ENCODE peak calls at places on chromosomes 1 and 21, in five cellular contexts. T is caudate nucleus, J is tibial nerve, W is cardiac muscle cell, B is heart left ventricle. L is an unnamed sample.

GRCh38 chr21:45894891-45895777 is 86.4 kb upstream of the COL6A1 start:
- DNase-seq in T (no peak), B (peak), W (no peak), J (no peak), L (no peak)

GRCh38 chr1:8962812-8963669 is 17.4 kb downstream of the CA6 start:
- DNase-seq in W (peak), J (peak), B (no peak), T (no peak), L (no peak)

GRCh38 chr1:66778266-66778665 is 22.8 kb downstream of the INSL5 start:
- DNase-seq in B (no peak), J (no peak), W (no peak), T (no peak), L (no peak)

GRCh38 chr1:66342707-66343106 is 191.2 kb upstream of the SGIP1 start:
- DNase-seq in B (no peak), W (no peak), J (no peak), T (no peak), L (no peak)

GRCh38 chr1:20107767-20108166 is 11.6 kb downstream of the PLA2G2D start:
- DNase-seq in W (no peak), J (no peak), B (no peak), T (no peak), L (no peak)

GRCh38 chr1:17475729-17476128 is 36.3 kb upstream of the RCC2 start:
- DNase-seq in B (peak), T (no peak), J (no peak), W (peak), L (no peak)

GRCh38 chr1:45306319-45306718 is 20.4 kb upstream of the HPDL start:
- DNase-seq in T (no peak), B (no peak), J (no peak), W (peak), L (no peak)

GRCh38 chr1:154791292-154792278 is 78.5 kb downstream of the KCNN3 start:
- DNase-seq in J (no peak), T (no peak), W (peak), B (no peak), L (no peak)

GRCh38 chr21:42411197-42411869 is 7.6 kb downstream of the UBASH3A start:
- DNase-seq in J (no peak), T (no peak), B (no peak), W (no peak), L (no peak)

GRCh38 chr1:225670356-225670755 is 17.4 kb upstream of the ENAH start:
- DNase-seq in W (no peak), J (no peak), B (no peak), T (no peak), L (no peak)

GRCh38 chr1:31703431-31704260 is at the start of gene COL16A1:
- DNase-seq in J (peak), W (peak), B (peak), T (no peak), L (peak)

GRCh38 chr1:31699341-31699891 is 4.4 kb downstream of the COL16A1 start:
- DNase-seq in W (no peak), T (no peak), J (no peak), B (peak), L (no peak)

GRCh38 chr1:31700468-31701136 is 3.2 kb downstream of the COL16A1 start:
- DNase-seq in W (no peak), B (no peak), T (no peak), J (no peak), L (no peak)

GRCh38 chr1:31702836-31703404 is 897 bp downstream of the COL16A1 start:
- DNase-seq in W (no peak), T (no peak), B (no peak), J (no peak), L (no peak)

DNA sequence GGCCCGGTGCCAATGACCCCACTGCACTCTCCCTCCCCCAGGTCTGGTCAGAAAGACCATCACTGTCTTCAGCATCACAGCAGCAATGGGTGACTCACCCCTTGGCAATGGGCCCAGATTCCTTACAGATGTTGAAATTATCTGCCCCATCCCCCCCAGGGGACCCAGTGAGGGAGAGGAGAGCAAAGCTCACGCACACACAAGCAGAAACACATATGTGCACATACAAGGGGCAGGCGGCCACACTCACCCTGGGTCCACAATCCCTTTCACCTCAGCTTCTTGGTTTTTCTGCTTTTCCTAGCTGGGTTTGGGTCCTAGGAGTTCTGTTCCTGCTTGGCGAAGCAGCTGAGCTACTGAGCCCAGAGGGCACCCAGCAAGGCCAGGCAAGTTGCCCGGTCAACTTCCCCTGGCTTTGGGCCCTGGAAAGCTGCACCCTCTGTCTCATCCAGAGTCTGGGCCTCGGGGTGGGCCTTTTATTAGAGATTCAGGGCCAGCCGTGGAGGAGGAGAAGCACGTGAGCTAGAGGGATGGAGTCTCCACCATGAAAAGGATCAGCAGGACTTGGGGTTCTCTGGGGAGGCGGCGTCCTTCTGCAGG is 2.6 kb downstream of the COL16A1 start:
- DNase-seq in T (peak), B (peak), J (peak), W (peak), L (peak)
- H3K27ac ChIP-seq in T (peak), B (no peak), J (peak), W (no peak), L (peak)

GRCh38 chr1:23395162-23395724 is 25.6 kb upstream of the ZNF436 start:
- DNase-seq in B (no peak), T (no peak), W (no peak), J (no peak), L (no peak)
- H3K27ac ChIP-seq in B (no peak), T (no peak), W (peak), J (peak), L (no peak)

GRCh38 chr21:35375115-35375514 is 326.0 kb upstream of the RUNX1 start:
- DNase-seq in T (no peak), J (no peak), B (no peak), W (peak), L (no peak)

GRCh38 chr21:35373998-35374397 is 324.9 kb upstream of the RUNX1 start:
- DNase-seq in B (no peak), W (no peak), T (no peak), J (no peak), L (no peak)

GRCh38 chr21:35378881-35379280 is 329.8 kb upstream of the RUNX1 start:
- DNase-seq in J (no peak), W (no peak), B (no peak), T (no peak), L (no peak)

GRCh38 chr21:35377505-35378090 is 328.5 kb upstream of the RUNX1 start:
- DNase-seq in B (no peak), J (no peak), W (peak), T (no peak), L (no peak)

GRCh38 chr21:35376406-35377135 is 327.5 kb upstream of the RUNX1 start:
- DNase-seq in J (no peak), B (no peak), W (no peak), T (no peak), L (no peak)
- H3K27ac ChIP-seq in J (no peak), B (no peak), W (no peak), T (no peak), L (no peak)

GRCh38 chr1:1003618-1004419 is 3.9 kb upstream of the HES4 start:
- DNase-seq in B (peak), W (no peak), J (no peak), T (no peak), L (no peak)

GRCh38 chr1:1006305-1007159 is 6.6 kb upstream of the HES4 start:
- DNase-seq in T (no peak), J (no peak), W (no peak), B (peak), L (no peak)

GRCh38 chr1:1004420-1004779 is 4.5 kb upstream of the HES4 start:
- DNase-seq in B (peak), T (no peak), J (no peak), W (no peak), L (no peak)

GRCh38 chr1:1005774-1006304 is 5.9 kb upstream of the HES4 start:
- DNase-seq in W (no peak), B (peak), T (no peak), J (no peak), L (no peak)

DNA sequence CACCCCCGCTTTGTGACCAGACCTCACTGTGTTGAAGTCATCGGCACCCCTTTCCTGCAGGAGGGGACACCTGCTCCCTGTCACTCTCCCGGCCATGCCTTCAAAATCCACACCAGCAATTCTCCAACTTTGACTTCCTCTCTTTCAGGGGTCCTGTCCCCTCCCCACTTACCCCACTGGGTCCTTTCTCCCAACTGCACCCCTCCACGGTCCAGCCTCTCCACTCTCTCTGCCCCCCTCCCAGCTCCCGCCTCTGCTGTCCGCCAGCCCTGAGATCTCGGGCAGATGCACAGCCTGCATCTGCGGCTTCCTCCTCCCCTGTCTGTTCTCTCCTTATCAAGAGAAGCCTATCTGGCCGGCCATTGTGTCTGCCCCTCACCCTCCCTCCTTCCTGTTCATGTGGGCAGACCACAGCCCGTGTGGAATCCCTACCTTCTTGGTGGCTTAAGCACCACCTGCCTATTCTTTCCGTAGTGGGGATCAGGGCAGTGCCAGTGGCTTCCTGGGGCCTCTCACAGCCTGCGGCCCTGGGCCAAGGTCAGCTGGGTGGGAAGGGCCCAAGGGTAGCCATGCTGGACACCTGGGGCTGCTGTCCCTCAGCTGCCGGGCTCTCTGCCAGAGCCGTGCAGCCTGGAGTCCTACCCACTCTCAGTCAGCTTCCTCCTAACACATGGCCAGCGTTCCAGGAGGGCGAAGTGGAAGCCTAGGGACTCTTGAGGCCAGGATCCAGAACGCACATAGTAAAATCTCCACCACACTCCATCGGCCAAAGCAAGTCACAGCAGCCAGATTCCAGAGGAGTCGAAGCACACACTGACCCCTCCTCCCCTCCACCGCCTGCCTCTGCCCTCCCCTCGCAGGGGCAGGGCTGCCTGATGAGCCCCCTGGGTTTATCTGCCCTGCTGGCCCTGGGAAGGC is 5.1 kb upstream of the HES4 start:
- DNase-seq in B (peak), J (no peak), T (no peak), W (peak), L (no peak)
- H3K27ac ChIP-seq in B (no peak), J (no peak), T (no peak), W (peak), L (no peak)

GRCh38 chr1:94207695-94208094 is 29.7 kb downstream of the ARHGAP29 start:
- DNase-seq in J (no peak), B (no peak), T (no peak), W (no peak), L (no peak)
- H3K27ac ChIP-seq in J (no peak), B (no peak), T (no peak), W (no peak), L (no peak)

DNA sequence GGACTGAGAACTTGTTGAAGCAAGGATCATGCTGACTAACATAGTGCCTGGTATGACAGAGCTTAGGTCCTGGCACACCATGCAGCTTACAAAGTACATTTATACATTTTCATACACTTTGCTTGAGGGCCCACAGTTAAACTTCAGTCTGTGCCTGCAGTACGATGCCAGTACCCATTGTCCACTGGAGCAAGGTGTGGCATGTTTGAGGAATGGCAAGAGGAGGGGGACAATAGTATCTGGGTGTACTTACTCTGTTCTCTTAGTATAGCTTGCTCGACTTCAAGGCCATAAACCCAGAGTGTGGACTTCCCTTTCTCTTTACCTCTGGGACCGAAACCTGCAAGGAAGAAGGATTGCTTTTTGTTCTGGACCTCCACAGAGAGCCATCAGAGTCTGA is 6.8 kb upstream of the YBX1 start:
- DNase-seq in T (no peak), W (no peak), J (no peak), B (no peak), L (no peak)
- H3K27ac ChIP-seq in T (no peak), W (no peak), J (no peak), B (no peak), L (no peak)

GRCh38 chr1:12010751-12011570 is 8.3 kb upstream of the MIIP start:
- DNase-seq in J (no peak), W (no peak), T (no peak), B (no peak), L (no peak)

GRCh38 chr1:12013317-12013588 is 6.0 kb upstream of the MIIP start:
- DNase-seq in B (no peak), W (no peak), T (no peak), J (no peak), L (no peak)

GRCh38 chr1:12014141-12014981 is 4.9 kb upstream of the MIIP start:
- DNase-seq in T (no peak), B (peak), W (peak), J (no peak), L (no peak)

GRCh38 chr1:12011998-12012397 is 7.3 kb upstream of the MIIP start:
- DNase-seq in T (no peak), J (no peak), W (no peak), B (no peak), L (no peak)

GRCh38 chr1:12012560-12013316 is 6.6 kb upstream of the MIIP start:
- DNase-seq in J (no peak), W (no peak), T (no peak), B (no peak), L (no peak)
- H3K27ac ChIP-seq in J (no peak), W (no peak), T (peak), B (no peak), L (no peak)

GRCh38 chr1:65310078-65310587 is 790 bp downstream of the DNAJC6 start:
- DNase-seq in W (no peak), J (no peak), T (peak), B (no peak), L (no peak)
- H3K27ac ChIP-seq in W (peak), J (no peak), T (peak), B (no peak), L (peak)

L was measured in substantia nigra.